ENCODE peak calls at places on chromosomes 2 and 18, in seven cellular contexts. Z is DND-41, X is endothelial cell, B is GM20000, L is heart right ventricle, S is MCF 10A, Q is GM10248. I is an unnamed sample.
A peak's percentile ranks its signal among the peaks of the same experiment; 100 is the strongest.

GRCh38 chr18:36717422-36718110 is 111.2 kb downstream of the TPGS2 start:
- DNase-seq in S (no peak), B (no peak), L (no peak), X (no peak), Z (no peak), Q (no peak), I (no peak)

GRCh38 chr2:165434865-165435500 is 34.5 kb upstream of the CSRNP3 start:
- DNase-seq in Q (no peak), L (no peak), X (no peak), S (no peak), Z (no peak), B (no peak), I (no peak)

GRCh38 chr2:120396519-120397361 is 50.8 kb downstream of the INHBB start:
- DNase-seq in L (no peak), Z (no peak), B (no peak), X (no peak), S (no peak), Q (no peak), I (no peak)

GRCh38 chr2:96856776-96857673 is 791 bp downstream of the ANKRD39 start:
- DNase-seq in Q (no peak), B (no peak), L (no peak), S (no peak), Z (peak; percentile 65), X (no peak), I (no peak)

GRCh38 chr2:78416625-78417300 is 608.7 kb upstream of the REG3G start:
- DNase-seq in Z (no peak), X (no peak), S (no peak), L (no peak), B (no peak), Q (no peak), I (no peak)

GRCh38 chr18:38900445-38900844 is 1334.8 kb upstream of the CELF4 start:
- DNase-seq in B (no peak), X (no peak), Q (no peak), L (no peak), Z (no peak), S (no peak), I (no peak)

GRCh38 chr2:177255227-177255601 is 9.3 kb downstream of the NFE2L2 start:
- DNase-seq in Q (no peak), L (no peak), S (no peak), Z (no peak), B (no peak), X (no peak), I (no peak)

GRCh38 chr2:190530211-190530639 is 4.3 kb downstream of the NEMP2 start:
- DNase-seq in X (no peak), S (no peak), Z (no peak), Q (no peak), L (no peak), B (no peak), I (no peak)

GRCh38 chr2:237073552-237073951 is 12.1 kb upstream of the COPS8 start:
- DNase-seq in S (no peak), L (no peak), X (no peak), Z (no peak), B (no peak), Q (no peak), I (no peak)

GRCh38 chr2:146068051-146068450 is 1548.1 kb upstream of the ZEB2 start:
- DNase-seq in Z (no peak), L (no peak), X (no peak), B (no peak), S (no peak), Q (no peak), I (no peak)

GRCh38 chr2:25029183-25029554 is 12.7 kb upstream of the EFR3B start:
- DNase-seq in B (no peak), L (no peak), S (peak; percentile 28), Z (no peak), X (no peak), Q (no peak), I (no peak)

GRCh38 chr18:73235491-73235890 is 367.7 kb upstream of the NETO1 start:
- DNase-seq in S (peak; percentile 87), Q (peak; percentile 50), Z (no peak), B (peak; percentile 12), L (no peak), X (no peak), I (peak; percentile 67)

GRCh38 chr18:26088482-26088881 is 1.9 kb downstream of the SS18 start:
- DNase-seq in B (no peak), Z (no peak), S (peak; percentile 16), X (no peak), L (no peak), Q (no peak), I (no peak)

GRCh38 chr2:693606-694005 is 16.4 kb upstream of the TMEM18 start:
- DNase-seq in X (no peak), Z (no peak), Q (no peak), L (no peak), S (no peak), B (no peak), I (no peak)

GRCh38 chr2:13919981-13920382 is 712.5 kb upstream of the LRATD1 start:
- DNase-seq in X (no peak), Q (no peak), L (no peak), B (no peak), S (no peak), Z (no peak), I (no peak)

GRCh38 chr2:187924293-187924692 is 367.4 kb upstream of the GULP1 start:
- DNase-seq in X (no peak), Z (no peak), L (no peak), B (no peak), S (no peak), Q (no peak), I (no peak)

GRCh38 chr2:216560695-216561370 is 62.2 kb downstream of the RPL37A start:
- DNase-seq in Z (no peak), L (no peak), Q (no peak), X (no peak), S (no peak), B (no peak), I (no peak)

GRCh38 chr2:132477436-132477835 is 60.8 kb downstream of the GPR39 start:
- DNase-seq in Z (no peak), Q (no peak), B (no peak), X (no peak), L (no peak), S (no peak), I (no peak)

GRCh38 chr2:75465317-75465998 is 95.3 kb downstream of the EVA1A start:
- DNase-seq in S (peak; percentile 20), X (peak; percentile 10), Q (no peak), Z (peak; percentile 30), B (no peak), L (no peak), I (no peak)

GRCh38 chr2:240319855-240320560 is 115.5 kb upstream of the GPC1 start:
- DNase-seq in S (peak; percentile 83), B (no peak), Q (no peak), X (no peak), Z (no peak), L (no peak), I (peak; percentile 71)

GRCh38 chr2:134142903-134143302 is 111.0 kb upstream of the MGAT5 start:
- DNase-seq in Z (no peak), L (no peak), Q (no peak), S (peak; percentile 77), X (no peak), B (no peak), I (no peak)

DNA sequence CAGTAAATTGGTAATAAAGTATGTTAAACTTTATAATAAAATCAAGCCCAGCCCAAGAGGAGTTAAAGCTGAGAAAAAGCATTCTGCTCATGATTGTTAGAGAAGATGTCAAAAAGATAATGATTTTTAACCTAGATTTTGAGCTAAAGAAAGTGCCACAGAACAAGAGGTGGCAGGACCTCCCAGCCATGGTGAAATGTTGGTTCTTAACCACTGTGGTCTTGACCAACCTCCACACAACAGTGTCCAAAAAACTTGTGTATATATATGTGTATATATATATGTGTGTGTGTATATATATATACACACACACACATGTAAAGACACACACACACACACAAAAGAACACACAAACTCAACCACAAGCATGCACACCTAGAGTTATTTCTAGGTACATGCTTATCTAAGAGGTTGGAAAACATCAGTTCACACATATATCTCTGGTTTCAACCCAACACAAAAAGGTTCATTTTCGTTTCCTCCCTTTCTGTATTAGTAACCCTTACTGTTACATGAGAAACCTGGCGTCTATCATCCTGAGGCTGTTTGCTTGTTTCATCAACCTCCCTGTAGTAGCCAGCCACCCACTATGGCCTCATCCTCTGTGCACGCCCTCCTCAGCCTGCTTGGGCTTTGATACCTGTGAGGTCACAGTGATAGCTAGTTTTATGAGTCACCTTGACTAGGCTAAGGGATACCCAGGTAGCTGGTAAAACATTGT is 631.8 kb upstream of the ID2 start:
- DNase-seq in Q (peak; percentile 68), Z (no peak), X (no peak), L (no peak), S (peak; percentile 29), B (peak; percentile 70), I (no peak)
- TF ChIP-seq CTCF in Q (no peak), Z (no peak), X (no peak), L (no peak), S (no peak), B (no peak), I (no peak)

GRCh38 chr2:55617160-55618024 is at the start of gene PPP4R3B:
- DNase-seq in Q (peak; percentile 97), L (peak; percentile 100), X (peak; percentile 99), Z (peak; percentile 100), S (peak; percentile 99), B (peak; percentile 92), I (peak; percentile 95)
- TF ChIP-seq CTCF in Q (peak; percentile 21), L (peak; percentile 60), X (peak; percentile 56), Z (peak; percentile 47), S (peak; percentile 8), B (no peak), I (peak; percentile 38)

DNA sequence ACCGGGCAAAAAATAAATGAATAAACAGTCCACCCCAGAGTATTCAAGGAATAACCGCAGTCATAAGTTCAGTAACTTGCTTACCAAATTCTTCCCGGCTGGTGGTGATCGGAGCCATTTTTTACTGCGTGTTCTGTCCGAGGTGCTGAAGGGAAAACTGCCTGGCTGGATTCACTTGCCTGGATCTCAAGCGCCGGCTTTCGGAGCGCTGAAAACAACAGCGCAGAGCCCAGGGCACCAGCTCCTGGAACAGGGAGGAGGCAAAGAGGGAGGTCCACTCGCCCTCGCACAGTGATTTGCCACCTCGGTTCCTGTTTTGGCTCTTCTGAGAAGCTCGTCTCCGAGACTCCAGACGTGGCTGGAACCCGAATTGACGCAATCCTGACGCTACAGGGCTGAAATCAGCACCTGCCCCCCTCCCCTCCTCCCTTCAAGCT is at the start of gene SYT4:
- DNase-seq in Z (no peak), L (peak; percentile 13), X (peak; percentile 77), B (no peak), S (peak; percentile 56), Q (no peak), I (no peak)
- TF ChIP-seq CTCF in Z (no peak), L (no peak), X (no peak), B (no peak), S (no peak), Q (no peak), I (no peak)

DNA sequence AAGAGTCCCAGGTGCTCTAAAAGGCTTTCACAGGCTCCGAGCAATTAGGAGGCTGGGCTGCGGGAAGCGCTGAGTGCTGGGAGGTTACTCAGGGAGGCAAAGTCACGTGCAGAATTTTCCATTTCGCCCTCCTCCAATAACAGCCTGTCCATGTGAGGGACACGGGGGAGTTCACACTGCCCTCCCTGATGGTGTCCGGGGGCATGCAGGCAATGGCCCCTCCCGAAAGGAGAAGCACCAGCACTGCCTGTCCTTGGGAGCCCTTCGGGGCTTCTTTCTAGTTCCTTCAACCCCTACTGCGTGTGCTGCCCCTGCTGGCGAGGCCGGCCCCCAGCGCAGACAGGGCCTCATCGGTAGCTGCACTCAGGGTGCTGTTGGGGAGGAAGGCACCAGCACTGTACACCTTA is 63.1 kb upstream of the HPCAL1 start:
- DNase-seq in Z (no peak), B (no peak), L (no peak), S (no peak), Q (no peak), X (no peak), I (no peak)
- TF ChIP-seq CTCF in Z (peak; percentile 28), B (no peak), L (peak; percentile 16), S (no peak), Q (no peak), X (no peak), I (peak; percentile 20)

I was measured in HFF-Myc.